ENCODE peak calls at places on chromosomes 5 and 9, in five cellular contexts. One of them, this sample, is unnamed.
A peak's percentile ranks its signal among the peaks of the same experiment; 100 is the strongest.

GRCh38 chr9:127116088-127116726 is 6.2 kb downstream of the ANGPTL2 start:
- DNase-seq in HCT116: no peak
- DNase-seq in heart right ventricle: no peak
- DNase-seq in tibial artery: no peak
- DNase-seq in H9: no peak
- DNase-seq in this sample: no peak

GRCh38 chr9:134709512-134710270 is 68.1 kb downstream of the COL5A1 start:
- DNase-seq in HCT116: no peak
- DNase-seq in heart right ventricle: peak; percentile 76
- DNase-seq in tibial artery: peak; percentile 78
- DNase-seq in H9: no peak
- DNase-seq in this sample: no peak

GRCh38 chr9:111759762-111760639 is 34.7 kb downstream of the SHOC1 start:
- DNase-seq in HCT116: peak; percentile 76
- DNase-seq in heart right ventricle: peak; percentile 72
- DNase-seq in tibial artery: peak; percentile 30
- DNase-seq in H9: no peak
- DNase-seq in this sample: no peak

GRCh38 chr5:173968154-173968553 is 20.8 kb upstream of the C5orf47 start:
- DNase-seq in HCT116: no peak
- DNase-seq in heart right ventricle: no peak
- DNase-seq in tibial artery: no peak
- DNase-seq in H9: peak; percentile 60
- DNase-seq in this sample: no peak

GRCh38 chr9:136928591-136928990 is 15.9 kb downstream of the FBXW5 start:
- DNase-seq in HCT116: no peak
- DNase-seq in heart right ventricle: peak; percentile 70
- DNase-seq in tibial artery: peak; percentile 41
- DNase-seq in H9: peak; percentile 20
- DNase-seq in this sample: no peak

GRCh38 chr9:73215249-73215648 is 63.6 kb downstream of the ANXA1 start:
- DNase-seq in HCT116: no peak
- DNase-seq in heart right ventricle: no peak
- DNase-seq in tibial artery: no peak
- DNase-seq in H9: peak; percentile 79
- DNase-seq in this sample: no peak

GRCh38 chr9:93127395-93127911 is 6.6 kb downstream of the NINJ1 start:
- DNase-seq in HCT116: no peak
- DNase-seq in heart right ventricle: no peak
- DNase-seq in tibial artery: peak; percentile 26
- DNase-seq in H9: no peak
- DNase-seq in this sample: no peak

GRCh38 chr5:137706841-137707240 is 29.0 kb downstream of the KLHL3 start:
- DNase-seq in HCT116: no peak
- DNase-seq in heart right ventricle: no peak
- DNase-seq in tibial artery: no peak
- DNase-seq in H9: no peak
- DNase-seq in this sample: no peak

GRCh38 chr9:116165912-116166311 is 12.3 kb downstream of the PAPPA start:
- DNase-seq in HCT116: no peak
- DNase-seq in heart right ventricle: no peak
- DNase-seq in tibial artery: no peak
- DNase-seq in H9: no peak
- DNase-seq in this sample: no peak

GRCh38 chr5:67957374-67957773 is 258.2 kb upstream of the PIK3R1 start:
- DNase-seq in HCT116: no peak
- DNase-seq in heart right ventricle: no peak
- DNase-seq in tibial artery: peak; percentile 32
- DNase-seq in H9: no peak
- DNase-seq in this sample: no peak

GRCh38 chr9:134563397-134563796 is 78.2 kb upstream of the COL5A1 start:
- DNase-seq in HCT116: no peak
- DNase-seq in heart right ventricle: no peak
- DNase-seq in tibial artery: no peak
- DNase-seq in H9: no peak
- DNase-seq in this sample: no peak

GRCh38 chr5:14142202-14142855 is 813 bp upstream of the TRIO start:
- DNase-seq in HCT116: no peak
- DNase-seq in heart right ventricle: no peak
- DNase-seq in tibial artery: no peak
- DNase-seq in H9: no peak
- DNase-seq in this sample: no peak

GRCh38 chr9:131887680-131888079 is 147.8 kb upstream of the RAPGEF1 start:
- DNase-seq in HCT116: no peak
- DNase-seq in heart right ventricle: no peak
- DNase-seq in tibial artery: no peak
- DNase-seq in H9: no peak
- DNase-seq in this sample: no peak

GRCh38 chr9:26954050-26954508 is 2.1 kb upstream of the IFT74 start:
- DNase-seq in HCT116: no peak
- DNase-seq in heart right ventricle: no peak
- DNase-seq in tibial artery: no peak
- DNase-seq in H9: no peak
- DNase-seq in this sample: no peak

GRCh38 chr9:108262836-108263235 is 593.0 kb downstream of the ACTL7B start:
- DNase-seq in HCT116: no peak
- DNase-seq in heart right ventricle: no peak
- DNase-seq in tibial artery: no peak
- DNase-seq in H9: no peak
- DNase-seq in this sample: no peak

GRCh38 chr9:35318741-35319140 is 156.9 kb downstream of the UNC13B start:
- DNase-seq in HCT116: no peak
- DNase-seq in heart right ventricle: no peak
- DNase-seq in tibial artery: peak; percentile 43
- DNase-seq in H9: no peak
- DNase-seq in this sample: no peak

GRCh38 chr5:15254607-15255006 is 245.4 kb upstream of the FBXL7 start:
- DNase-seq in HCT116: no peak
- DNase-seq in heart right ventricle: no peak
- DNase-seq in tibial artery: no peak
- DNase-seq in H9: no peak
- DNase-seq in this sample: no peak

GRCh38 chr5:75441560-75441959 is 69.9 kb downstream of the CERT1 start:
- DNase-seq in HCT116: no peak
- DNase-seq in heart right ventricle: no peak
- DNase-seq in tibial artery: no peak
- DNase-seq in H9: no peak
- DNase-seq in this sample: no peak

GRCh38 chr5:123358751-123359150 is 64.5 kb downstream of the CEP120 start:
- DNase-seq in HCT116: no peak
- DNase-seq in heart right ventricle: no peak
- DNase-seq in tibial artery: no peak
- DNase-seq in H9: no peak
- DNase-seq in this sample: no peak

GRCh38 chr9:70061776-70062175 is 18.1 kb downstream of the MAMDC2 start:
- DNase-seq in HCT116: no peak
- DNase-seq in heart right ventricle: no peak
- DNase-seq in tibial artery: no peak
- DNase-seq in H9: no peak
- DNase-seq in this sample: no peak

GRCh38 chr9:37617837-37618236 is 25.4 kb upstream of the TOMM5 start:
- DNase-seq in HCT116: no peak
- DNase-seq in heart right ventricle: no peak
- DNase-seq in tibial artery: no peak
- DNase-seq in H9: no peak
- DNase-seq in this sample: no peak

GRCh38 chr5:142024771-142025304 is 12.0 kb upstream of the GNPDA1 start:
- DNase-seq in HCT116: peak; percentile 68
- DNase-seq in heart right ventricle: peak; percentile 85
- DNase-seq in tibial artery: peak; percentile 86
- DNase-seq in H9: peak; percentile 96
- DNase-seq in this sample: peak; percentile 70

GRCh38 chr5:102762095-102762534 is 7.0 kb downstream of the PAM start:
- DNase-seq in HCT116: no peak
- DNase-seq in heart right ventricle: no peak
- DNase-seq in tibial artery: no peak
- DNase-seq in H9: no peak
- DNase-seq in this sample: no peak

GRCh38 chr5:102760815-102761214 is 5.7 kb downstream of the PAM start:
- DNase-seq in HCT116: no peak
- DNase-seq in heart right ventricle: no peak
- DNase-seq in tibial artery: no peak
- DNase-seq in H9: no peak
- DNase-seq in this sample: no peak

GRCh38 chr5:102759289-102759688 is 4.2 kb downstream of the PAM start:
- DNase-seq in HCT116: no peak
- DNase-seq in heart right ventricle: no peak
- DNase-seq in tibial artery: peak; percentile 32
- DNase-seq in H9: no peak
- DNase-seq in this sample: no peak

GRCh38 chr5:102758576-102758975 is 3.5 kb downstream of the PAM start:
- DNase-seq in HCT116: no peak
- DNase-seq in heart right ventricle: no peak
- DNase-seq in tibial artery: no peak
- DNase-seq in H9: no peak
- DNase-seq in this sample: no peak

DNA sequence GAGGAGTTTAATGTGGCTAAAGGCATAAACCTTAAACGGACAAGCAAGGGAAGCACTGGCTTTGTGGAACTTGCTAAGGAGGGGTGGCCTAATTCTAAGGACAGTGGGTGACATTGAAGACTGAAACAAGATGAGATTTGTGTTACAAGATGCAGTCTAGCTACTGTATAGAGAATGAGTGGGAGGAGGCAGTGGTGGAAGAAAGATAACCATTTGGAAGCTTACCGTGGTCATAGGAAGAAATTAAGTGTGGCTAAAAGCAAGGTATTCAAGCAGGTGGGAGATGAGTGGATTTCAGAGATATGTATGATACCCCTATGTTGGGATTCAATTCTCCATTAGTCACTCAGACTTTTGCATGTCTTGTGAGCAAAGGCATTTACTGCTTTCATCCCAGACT is 4.6 kb downstream of the PAM start:
- DNase-seq in HCT116: no peak
- DNase-seq in heart right ventricle: no peak
- DNase-seq in tibial artery: no peak
- DNase-seq in H9: no peak
- DNase-seq in this sample: no peak
- H3K4me1 ChIP-seq in HCT116: peaks cover 33% of the 10 kb centered on the region
- H3K4me1 ChIP-seq in heart right ventricle: peaks cover 62% of the 10 kb centered on the region
- H3K4me1 ChIP-seq in tibial artery: peaks cover 34% of the 10 kb centered on the region
- H3K4me1 ChIP-seq in H9: peaks cover 5% of the 10 kb centered on the region
- H3K4me1 ChIP-seq in this sample: peaks cover 13% of the 10 kb centered on the region

DNA sequence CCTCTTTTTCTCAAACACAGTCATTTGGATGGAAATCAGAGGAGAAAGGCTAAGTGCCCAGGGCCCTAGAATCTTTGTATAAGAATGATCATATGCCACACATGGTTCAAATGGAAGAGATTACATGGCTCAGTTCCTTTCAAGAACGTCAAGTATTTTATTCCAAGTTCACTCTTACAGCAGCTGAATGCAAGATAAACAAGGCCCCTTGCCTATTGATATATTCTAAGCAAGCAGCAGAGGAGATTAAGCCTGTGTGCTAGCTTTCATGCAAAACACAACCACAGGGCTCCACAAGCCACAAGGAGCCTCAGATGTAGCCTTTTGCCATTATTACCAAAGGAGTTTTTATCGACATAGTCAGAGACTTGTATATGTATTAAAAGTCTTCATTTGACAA is 55.3 kb upstream of the SLCO6A1 start:
- DNase-seq in HCT116: no peak
- DNase-seq in heart right ventricle: no peak
- DNase-seq in tibial artery: no peak
- DNase-seq in H9: no peak
- DNase-seq in this sample: no peak
- H3K27ac ChIP-seq in HCT116: no peak overlapping the region
- H3K27ac ChIP-seq in heart right ventricle: no peak overlapping the region
- H3K27ac ChIP-seq in tibial artery: no peak overlapping the region
- H3K27ac ChIP-seq in H9: no peak overlapping the region
- H3K27ac ChIP-seq in this sample: no peak overlapping the region

GRCh38 chr9:130670644-130671043 is 6.2 kb downstream of the PRDM12 start:
- DNase-seq in HCT116: no peak
- DNase-seq in heart right ventricle: no peak
- DNase-seq in tibial artery: no peak
- DNase-seq in H9: no peak
- DNase-seq in this sample: no peak
- H3K4me1 ChIP-seq in HCT116: no peaks in the 10 kb centered on the region
- H3K4me1 ChIP-seq in heart right ventricle: peaks cover 10% of the 10 kb centered on the region
- H3K4me1 ChIP-seq in tibial artery: peaks cover 10% of the 10 kb centered on the region
- H3K4me1 ChIP-seq in H9: no peaks in the 10 kb centered on the region
- H3K4me1 ChIP-seq in this sample: peaks cover 3% of the 10 kb centered on the region

DNA sequence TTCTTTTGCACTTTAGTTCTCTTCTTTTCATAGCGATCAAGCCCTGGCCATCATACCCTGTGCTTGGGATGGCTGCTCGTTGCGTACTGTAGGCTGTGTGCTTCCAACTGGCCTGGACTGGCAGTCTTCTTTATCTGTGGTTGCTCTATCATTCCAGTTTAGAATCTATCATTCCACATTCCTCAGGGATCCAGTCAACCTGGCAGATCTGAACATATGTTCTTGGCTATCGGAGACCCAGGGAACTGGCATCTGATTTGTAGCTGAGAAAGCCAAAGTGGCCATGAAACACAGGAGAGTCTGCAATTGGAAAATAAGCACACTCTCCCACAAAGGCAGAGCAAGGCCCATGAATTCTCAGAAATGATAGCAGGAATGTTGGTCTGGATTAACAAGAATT is 22.6 kb upstream of the SLC46A2 start:
- DNase-seq in HCT116: no peak
- DNase-seq in heart right ventricle: no peak
- DNase-seq in tibial artery: no peak
- DNase-seq in H9: no peak
- DNase-seq in this sample: no peak
- H3K27ac ChIP-seq in HCT116: no peak overlapping the region
- H3K27ac ChIP-seq in heart right ventricle: no peak overlapping the region
- H3K27ac ChIP-seq in tibial artery: no peak overlapping the region
- H3K27ac ChIP-seq in H9: no peak overlapping the region
- H3K27ac ChIP-seq in this sample: no peak overlapping the region